ENCODE peak calls at places on chromosomes 13 and 19, in eight cellular contexts. H is stimulated activated CD8-positive, alpha-beta memory T cell treated with anti-CD3 and anti-CD28 coated beads, Interleukin-7, amount 100 ng/mL, for 24 hours; Z is nephron progenitor cell; K is colonic mucosa; O is HCEC 1CT; C is activated T-cell treated with anti-CD3 and anti-CD28 coated beads, Interleukin-2, amount 50 U/mL, for 4 hours; B is thoracic aorta; S is activated CD4-positive, alpha-beta T cell treated with anti-CD3 and anti-CD28 coated beads, Interleukin-2, amount 50 U/mL, for 1 hour. J is an unnamed sample.

GRCh38 chr19:46863818-46864629 is 3.2 kb downstream of the ARHGAP35 start:
- DNase-seq in H (no peak), Z (peak; percentile 36), K (no peak), O (peak; percentile 78), C (no peak), B (no peak), S (no peak), J (no peak)

GRCh38 chr13:59533561-59534337 is 630.0 kb downstream of the DIAPH3 start:
- DNase-seq in H (no peak), Z (no peak), K (no peak), O (no peak), C (no peak), B (no peak), S (no peak), J (no peak)

GRCh38 chr13:113162783-113163685 is 4.6 kb downstream of the PROZ start:
- DNase-seq in H (no peak), Z (no peak), K (no peak), O (no peak), C (no peak), B (no peak), S (no peak), J (no peak)

GRCh38 chr13:48220592-48221300 is 12.3 kb upstream of the ITM2B start:
- DNase-seq in H (no peak), Z (no peak), K (no peak), O (no peak), C (no peak), B (no peak), S (no peak), J (no peak)

GRCh38 chr19:54164369-54165068 is 5.0 kb upstream of the LENG1 start:
- DNase-seq in H (peak; percentile 44), Z (peak; percentile 65), K (peak; percentile 95), O (no peak), C (no peak), B (no peak), S (peak; percentile 51), J (no peak)

GRCh38 chr13:99380402-99380801 is 73.2 kb upstream of the GPR183 start:
- DNase-seq in H (no peak), Z (no peak), K (no peak), O (no peak), C (no peak), B (no peak), S (no peak), J (no peak)

GRCh38 chr19:11141937-11142527 is 13.6 kb downstream of the SPC24 start:
- DNase-seq in H (no peak), Z (no peak), K (no peak), O (no peak), C (no peak), B (no peak), S (no peak), J (no peak)

GRCh38 chr19:44754743-44755066 is 6.2 kb downstream of the BCL3 start:
- DNase-seq in H (no peak), Z (no peak), K (peak; percentile 45), O (no peak), C (no peak), B (no peak), S (no peak), J (no peak)

GRCh38 chr19:46610851-46611770 is 10.0 kb downstream of the CALM3 start:
- DNase-seq in H (no peak), Z (no peak), K (no peak), O (no peak), C (no peak), B (no peak), S (no peak), J (no peak)

GRCh38 chr19:12721656-12722565 is 1.8 kb downstream of the TNPO2 start:
- DNase-seq in H (no peak), Z (peak; percentile 81), K (peak; percentile 56), O (peak; percentile 62), C (peak; percentile 39), B (no peak), S (peak; percentile 52), J (no peak)

GRCh38 chr19:8517551-8518442 is 3.8 kb upstream of the ZNF414 start:
- DNase-seq in H (no peak), Z (no peak), K (no peak), O (peak; percentile 21), C (peak; percentile 18), B (no peak), S (peak; percentile 52), J (no peak)

GRCh38 chr19:13095393-13095784 is 7.3 kb downstream of the LYL1 start:
- DNase-seq in H (no peak), Z (peak; percentile 42), K (no peak), O (no peak), C (no peak), B (no peak), S (no peak), J (no peak)

GRCh38 chr13:40058757-40059236 is 403.3 kb downstream of the COG6 start:
- DNase-seq in H (no peak), Z (no peak), K (no peak), O (peak; percentile 35), C (no peak), B (no peak), S (no peak), J (no peak)

GRCh38 chr19:28466107-28467045 is 746.6 kb downstream of the UQCRFS1 start:
- DNase-seq in H (peak; percentile 41), Z (peak; percentile 84), K (peak; percentile 81), O (no peak), C (peak; percentile 47), B (no peak), S (peak; percentile 58), J (no peak)

GRCh38 chr19:9914001-9914314 is 22.4 kb downstream of the OLFM2 start:
- DNase-seq in H (no peak), Z (no peak), K (no peak), O (no peak), C (peak; percentile 5), B (no peak), S (no peak), J (no peak)

GRCh38 chr13:43573787-43574562 is 212.8 kb downstream of the ENOX1 start:
- DNase-seq in H (no peak), Z (no peak), K (no peak), O (no peak), C (no peak), B (no peak), S (no peak), J (no peak)

GRCh38 chr19:47681388-47681787 is 31.8 kb upstream of the EHD2 start:
- DNase-seq in H (no peak), Z (no peak), K (no peak), O (no peak), C (no peak), B (no peak), S (no peak), J (no peak)

GRCh38 chr13:42405665-42406390 is 133.9 kb downstream of the AKAP11 start:
- DNase-seq in H (no peak), Z (no peak), K (no peak), O (no peak), C (peak; percentile 50), B (no peak), S (no peak), J (no peak)

GRCh38 chr13:19567820-19568534 is 6.6 kb upstream of the TPTE2 start:
- DNase-seq in H (no peak), Z (no peak), K (no peak), O (no peak), C (no peak), B (no peak), S (no peak), J (no peak)

GRCh38 chr19:5567360-5567970 is at the start of gene TINCR:
- DNase-seq in H (no peak), Z (peak; percentile 70), K (no peak), O (no peak), C (no peak), B (no peak), S (no peak), J (no peak)

GRCh38 chr19:28475525-28475924 is 737.4 kb downstream of the UQCRFS1 start:
- DNase-seq in H (no peak), Z (no peak), K (no peak), O (no peak), C (no peak), B (no peak), S (no peak), J (no peak)

GRCh38 chr13:39468306-39468705 is 134.7 kb downstream of the LHFPL6 start:
- DNase-seq in H (no peak), Z (no peak), K (no peak), O (no peak), C (no peak), B (no peak), S (no peak), J (no peak)

GRCh38 chr13:97223711-97224461 is 1.8 kb downstream of the MBNL2 start:
- DNase-seq in H (no peak), Z (peak; percentile 33), K (peak; percentile 71), O (peak; percentile 89), C (no peak), B (no peak), S (no peak), J (no peak)

GRCh38 chr19:10718205-10719196 is 622 bp downstream of the DNM2 start:
- DNase-seq in H (no peak), Z (peak; percentile 71), K (no peak), O (peak; percentile 27), C (peak; percentile 45), B (no peak), S (peak; percentile 47), J (no peak)

GRCh38 chr13:113638806-113639205 is 19.2 kb downstream of the ATP4B start:
- DNase-seq in H (no peak), Z (no peak), K (no peak), O (no peak), C (no peak), B (no peak), S (no peak), J (no peak)

GRCh38 chr13:45073809-45074208 is 46.5 kb upstream of the GTF2F2 start:
- DNase-seq in H (no peak), Z (no peak), K (no peak), O (no peak), C (no peak), B (no peak), S (no peak), J (peak; percentile 4)

GRCh38 chr19:4373601-4374441 is 26.5 kb downstream of the SH3GL1 start:
- DNase-seq in H (no peak), Z (no peak), K (no peak), O (no peak), C (no peak), B (no peak), S (no peak), J (no peak)

GRCh38 chr19:40616178-40616577 is 15.0 kb downstream of the LTBP4 start:
- DNase-seq in H (no peak), Z (no peak), K (no peak), O (no peak), C (no peak), B (no peak), S (no peak), J (no peak)

GRCh38 chr19:17121736-17122293 is 46.2 kb downstream of the MYO9B start:
- DNase-seq in H (no peak), Z (no peak), K (no peak), O (no peak), C (no peak), B (peak; percentile 28), S (no peak), J (no peak)

GRCh38 chr19:47680858-47681332 is 32.3 kb upstream of the EHD2 start:
- DNase-seq in H (no peak), Z (no peak), K (no peak), O (no peak), C (no peak), B (no peak), S (no peak), J (no peak)

GRCh38 chr13:102333320-102334181 is 68.3 kb downstream of the FGF14 start:
- DNase-seq in H (no peak), Z (no peak), K (no peak), O (no peak), C (no peak), B (no peak), S (no peak), J (no peak)

J was measured in iPS DF 6.9.